ENCODE peak calls at places on chromosomes 16 and 17, in five cellular contexts. Z, D, Y, P and U are unnamed samples. For H3K4me1, the result is how much of the 10 kb centered on the place peaks cover.

GRCh38 chr16:29028457-29029167 is 43.8 kb downstream of the LAT start:
- DNase-seq in Z (no peak), D (no peak), Y (no peak), P (no peak), U (no peak)

GRCh38 chr16:89581045-89581695 is 5.6 kb downstream of the CPNE7 start:
- DNase-seq in Z (no peak), D (no peak), Y (no peak), P (no peak), U (no peak)

GRCh38 chr16:51877686-51878085 is 669.3 kb downstream of the TOX3 start:
- DNase-seq in Z (no peak), D (no peak), Y (no peak), P (no peak), U (no peak)

GRCh38 chr16:17527538-17527937 is 56.8 kb upstream of the XYLT1 start:
- DNase-seq in Z (no peak), D (no peak), Y (no peak), P (no peak), U (no peak)

GRCh38 chr17:56653877-56654276 is 60.4 kb downstream of the NOG start:
- DNase-seq in Z (no peak), D (no peak), Y (peak), P (peak), U (no peak)

GRCh38 chr16:19166500-19166899 is 1.5 kb upstream of the SYT17 start:
- DNase-seq in Z (no peak), D (no peak), Y (no peak), P (no peak), U (no peak)

GRCh38 chr17:42142371-42142896 is 12.4 kb downstream of the RAB5C start:
- DNase-seq in Z (peak), D (no peak), Y (no peak), P (no peak), U (no peak)

GRCh38 chr16:63655846-63656245 is 1466.0 kb downstream of the CDH11 start:
- DNase-seq in Z (no peak), D (no peak), Y (no peak), P (no peak), U (no peak)

GRCh38 chr17:5191541-5192417 is at the start of gene ZNF594:
- DNase-seq in Z (peak), D (peak), Y (peak), P (peak), U (peak)

GRCh38 chr16:50602531-50603205 is 54.5 kb downstream of the NKD1 start:
- DNase-seq in Z (no peak), D (peak), Y (no peak), P (peak), U (no peak)

GRCh38 chr17:40167685-40168261 is 9.5 kb upstream of the RAPGEFL1 start:
- DNase-seq in Z (no peak), D (no peak), Y (no peak), P (no peak), U (no peak)

GRCh38 chr17:17921192-17922082 is 50.8 kb downstream of the TOM1L2 start:
- DNase-seq in Z (no peak), D (no peak), Y (no peak), P (no peak), U (no peak)

GRCh38 chr16:86317617-86318021 is 192.7 kb upstream of the FOXF1 start:
- DNase-seq in Z (no peak), D (no peak), Y (no peak), P (no peak), U (no peak)

GRCh38 chr16:70746040-70746707 is 54.8 kb downstream of the VAC14 start:
- DNase-seq in Z (peak), D (no peak), Y (no peak), P (no peak), U (peak)

GRCh38 chr16:50736448-50736847 is 5.4 kb upstream of the CYLD start:
- DNase-seq in Z (no peak), D (no peak), Y (no peak), P (no peak), U (no peak)

GRCh38 chr16:65176603-65177002 is 54.7 kb upstream of the CDH11 start:
- DNase-seq in Z (no peak), D (no peak), Y (no peak), P (no peak), U (peak)

GRCh38 chr16:11329080-11329491 is 16.2 kb upstream of the RMI2 start:
- DNase-seq in Z (no peak), D (no peak), Y (peak), P (no peak), U (no peak)

GRCh38 chr16:81928975-81929374 is 82.3 kb downstream of the SDR42E1 start:
- DNase-seq in Z (no peak), D (no peak), Y (no peak), P (no peak), U (no peak)

GRCh38 chr16:54233626-54234025 is 53.0 kb downstream of the IRX3 start:
- DNase-seq in Z (no peak), D (no peak), Y (no peak), P (no peak), U (no peak)

GRCh38 chr17:35088647-35088910 is 25.1 kb upstream of the RFFL start:
- DNase-seq in Z (no peak), D (no peak), Y (no peak), P (no peak), U (peak)

DNA sequence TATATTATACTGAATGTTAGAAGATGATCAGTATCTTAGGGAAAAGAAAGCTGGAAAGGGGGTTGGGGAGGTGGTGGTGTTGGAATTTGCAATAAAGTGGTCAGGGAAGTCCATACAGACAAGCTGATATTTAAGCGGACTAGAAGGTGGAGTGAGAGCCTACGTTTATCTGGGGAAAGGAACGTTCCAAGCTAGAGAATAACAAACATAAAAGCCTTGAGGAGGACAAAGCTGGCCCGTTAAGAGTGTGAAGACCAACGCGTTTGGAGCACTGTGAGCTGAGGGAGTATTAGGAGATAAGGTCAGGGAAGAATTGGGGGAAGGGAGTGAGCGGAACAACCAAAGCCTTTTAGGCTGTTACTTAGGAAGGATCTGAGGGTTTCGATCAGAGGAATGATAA is 1.4 kb downstream of the DDX42 start:
- DNase-seq in Z (no peak), D (no peak), Y (no peak), P (no peak), U (no peak)
- H3K4me1 ChIP-seq in Z (under half), D (under half), Y (under half), P (under half), U (under half)

GRCh38 chr17:77478899-77479298 is 338.1 kb downstream of the SEC14L1 start:
- DNase-seq in Z (no peak), D (no peak), Y (no peak), P (no peak), U (no peak)
- H3K4me1 ChIP-seq in Z (under half), D (half or more), Y (under half), P (under half), U (under half)

GRCh38 chr17:76260669-76261068 is 4.5 kb upstream of the UBALD2 start:
- DNase-seq in Z (no peak), D (no peak), Y (no peak), P (no peak), U (no peak)
- H3K4me1 ChIP-seq in Z (under half), D (under half), Y (under half), P (under half), U (under half)

GRCh38 chr17:49387374-49388289 is 25.6 kb upstream of the ZNF652 start:
- DNase-seq in Z (no peak), D (peak), Y (peak), P (no peak), U (no peak)

GRCh38 chr17:49388290-49388640 is 26.2 kb upstream of the ZNF652 start:
- DNase-seq in Z (no peak), D (peak), Y (peak), P (no peak), U (no peak)

GRCh38 chr17:49386373-49386772 is 24.3 kb upstream of the ZNF652 start:
- DNase-seq in Z (no peak), D (no peak), Y (no peak), P (no peak), U (no peak)

GRCh38 chr17:49390548-49391324 is 23.9 kb downstream of the PHB1 start:
- DNase-seq in Z (no peak), D (no peak), Y (no peak), P (no peak), U (peak)

DNA sequence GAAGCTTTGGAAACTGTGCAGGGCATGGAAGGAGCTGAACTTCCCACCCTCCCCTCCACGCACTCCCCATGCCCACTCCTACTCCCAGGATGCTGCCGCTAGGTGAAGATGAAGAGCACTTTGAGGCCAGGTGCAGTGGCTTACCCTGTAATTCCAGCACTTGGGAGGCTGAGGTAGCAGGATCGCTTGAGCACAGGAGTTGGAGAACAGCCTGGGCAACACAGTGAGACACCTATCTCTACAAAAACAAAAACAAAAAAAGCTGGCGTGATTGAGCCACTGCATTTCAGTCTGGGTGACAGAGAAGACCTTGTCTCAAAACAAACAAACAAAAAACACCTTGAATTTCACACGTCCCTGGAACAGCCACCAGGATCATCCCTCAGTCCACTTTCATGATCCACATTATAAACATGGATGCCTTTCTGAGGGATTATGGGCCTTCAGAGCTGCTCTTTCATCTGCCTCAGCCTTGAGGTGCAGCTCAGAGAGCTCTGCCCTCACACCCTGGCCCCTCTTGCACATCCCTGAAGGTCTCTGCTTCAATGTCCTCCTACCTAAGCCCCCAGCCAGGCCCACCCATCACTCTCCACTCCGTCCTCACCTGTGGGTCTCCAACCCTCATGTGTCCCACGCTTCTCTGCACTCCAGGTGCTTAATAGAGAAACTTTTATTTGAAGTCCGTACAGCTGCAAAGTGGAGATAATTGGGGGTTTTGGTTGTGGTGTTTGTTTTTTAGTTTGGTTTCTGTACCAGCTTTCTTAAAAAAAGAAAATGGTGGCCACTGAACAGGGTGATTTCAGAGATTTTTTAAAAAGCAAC is 25.8 kb downstream of the PHB1 start:
- DNase-seq in Z (no peak), D (no peak), Y (peak), P (no peak), U (no peak)
- H3K4me1 ChIP-seq in Z (under half), D (under half), Y (under half), P (under half), U (under half)

GRCh38 chr17:7479389-7480192 is at the start of gene ZBTB4:
- DNase-seq in Z (peak), D (peak), Y (peak), P (peak), U (peak)

GRCh38 chr17:7486181-7486580 is 2.0 kb downstream of the POLR2A start:
- DNase-seq in Z (no peak), D (no peak), Y (no peak), P (no peak), U (no peak)

GRCh38 chr17:7484964-7485377 is 805 bp downstream of the POLR2A start:
- DNase-seq in Z (no peak), D (no peak), Y (no peak), P (no peak), U (no peak)

GRCh38 chr17:7483238-7484066 is 714 bp upstream of the POLR2A start:
- DNase-seq in Z (peak), D (peak), Y (peak), P (peak), U (peak)

GRCh38 chr17:7484067-7484963 is at the start of gene POLR2A:
- DNase-seq in Z (peak), D (peak), Y (peak), P (peak), U (peak)
- H3K4me1 ChIP-seq in Z (half or more), D (under half), Y (under half), P (under half), U (under half)

GRCh38 chr17:82154881-82155331 is 56.9 kb upstream of the FASN start:
- DNase-seq in Z (no peak), D (no peak), Y (no peak), P (no peak), U (no peak)

GRCh38 chr17:82156284-82156925 is 56.2 kb downstream of the CCDC57 start:
- DNase-seq in Z (no peak), D (no peak), Y (no peak), P (no peak), U (no peak)

GRCh38 chr17:82153745-82154375 is 55.8 kb upstream of the FASN start:
- DNase-seq in Z (peak), D (peak), Y (peak), P (peak), U (peak)

GRCh38 chr17:82157046-82158035 is 55.3 kb downstream of the CCDC57 start:
- DNase-seq in Z (no peak), D (no peak), Y (no peak), P (no peak), U (no peak)

DNA sequence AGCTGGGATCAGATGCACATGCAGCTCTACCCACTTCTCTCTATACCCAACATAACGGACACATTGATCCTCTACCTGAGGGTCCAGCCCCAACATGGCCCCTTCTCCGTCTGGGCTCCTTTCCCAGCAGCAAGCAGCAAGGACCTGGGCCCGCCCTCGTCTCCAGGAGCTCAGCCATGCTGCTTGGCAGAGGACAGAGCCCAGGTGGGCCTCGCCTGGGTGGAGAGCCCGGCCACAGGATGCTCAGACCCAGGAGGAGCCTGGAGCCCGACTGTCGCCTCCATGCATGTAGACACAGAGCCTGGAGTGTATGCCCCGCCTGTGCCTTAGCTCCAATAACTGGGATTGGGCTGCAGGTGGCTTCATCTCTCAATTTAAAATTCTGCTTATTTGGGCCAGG is 57.0 kb downstream of the CCDC57 start:
- DNase-seq in Z (no peak), D (no peak), Y (no peak), P (no peak), U (no peak)
- H3K4me1 ChIP-seq in Z (under half), D (under half), Y (under half), P (under half), U (under half)

GRCh38 chr17:45315583-45316270 is 1.1 kb downstream of the MAP3K14 start:
- DNase-seq in Z (no peak), D (no peak), Y (no peak), P (no peak), U (no peak)
- H3K4me1 ChIP-seq in Z (half or more), D (half or more), Y (under half), P (half or more), U (half or more)

DNA sequence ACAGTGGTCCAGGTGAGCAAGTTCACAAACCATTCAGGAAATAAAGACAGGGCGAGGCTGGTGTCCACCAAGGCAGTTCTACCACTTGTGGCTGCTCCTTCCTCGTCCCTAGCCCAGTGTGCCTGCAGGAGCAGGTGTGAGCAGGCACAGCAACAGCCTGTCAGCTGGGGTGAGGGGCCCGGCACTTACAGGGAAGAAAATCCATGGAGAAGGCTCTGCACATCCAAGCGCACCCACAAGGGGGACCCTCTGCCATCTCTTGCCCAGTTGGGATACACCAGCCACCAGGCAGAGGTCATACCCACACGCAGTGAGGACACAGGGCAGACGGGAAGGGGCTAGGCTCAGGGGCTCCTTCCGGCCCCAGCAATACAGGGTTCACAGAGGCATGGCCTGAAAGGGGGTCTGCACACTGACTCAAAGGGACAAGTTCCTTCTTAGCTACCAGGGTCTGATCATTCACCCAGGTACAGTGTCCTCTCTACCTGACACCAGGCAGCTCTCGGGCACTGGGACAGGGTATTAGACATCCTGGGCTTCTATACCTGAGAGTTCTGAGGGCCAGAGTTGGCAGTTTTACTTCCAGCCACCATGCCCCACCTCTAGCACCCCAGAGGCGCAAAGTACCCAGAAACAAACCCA is 27.0 kb downstream of the CDIP1 start:
- DNase-seq in Z (no peak), D (no peak), Y (peak), P (no peak), U (peak)
- H3K4me1 ChIP-seq in Z (under half), D (under half), Y (under half), P (under half), U (under half)